ENCODE peak calls at places on chromosomes 5 and 9, in ten cellular contexts. E is activated CD4-positive, alpha-beta T cell treated with anti-CD3 and anti-CD28 coated beads for 48 hours; N is lower leg skin; O is activated naive CD4-positive, alpha-beta T cell; H is SK-N-DZ; M is effector CD8-positive, alpha-beta T cell; Y is activated naive CD8-positive, alpha-beta T cell treated with anti-CD3 and anti-CD28 coated beads, Interleukin-2, amount 50 U/mL, for 24 hours; T is K562; R is posterior cingulate gyrus; K is WTC11. D is an unnamed sample.
A peak's percentile ranks its signal among the peaks of the same experiment; 100 is the strongest.

GRCh38 chr9:71115448-71115975 is 5.9 kb downstream of the TRPM3 start:
- DNase-seq in E (no peak), N (no peak), O (no peak), H (no peak), M (no peak), Y (no peak), T (no peak), R (peak; percentile 61), K (no peak), D (no peak)

GRCh38 chr9:88628811-88629210 is 93.8 kb downstream of the NXNL2 start:
- DNase-seq in E (no peak), N (no peak), O (no peak), H (no peak), M (no peak), Y (no peak), T (no peak), R (no peak), K (no peak), D (no peak)

GRCh38 chr5:31059889-31060288 is 133.6 kb upstream of the CDH6 start:
- DNase-seq in E (no peak), N (no peak), O (no peak), H (no peak), M (no peak), Y (no peak), T (no peak), R (no peak), K (no peak), D (no peak)

GRCh38 chr5:435961-436640 is 6.9 kb upstream of the EXOC3 start:
- DNase-seq in E (no peak), N (peak; percentile 83), O (no peak), H (no peak), M (no peak), Y (no peak), T (no peak), R (peak; percentile 68), K (peak; percentile 62), D (peak; percentile 64)

GRCh38 chr9:134939080-134939733 is 21.5 kb upstream of the FCN1 start:
- DNase-seq in E (no peak), N (no peak), O (no peak), H (no peak), M (no peak), Y (no peak), T (no peak), R (peak; percentile 19), K (no peak), D (no peak)

GRCh38 chr5:84480873-84481637 is 96.4 kb upstream of the EDIL3 start:
- DNase-seq in E (no peak), N (no peak), O (no peak), H (no peak), M (no peak), Y (no peak), T (no peak), R (no peak), K (no peak), D (no peak)

GRCh38 chr5:177496111-177497010 is 1.0 kb downstream of the PDLIM7 start:
- DNase-seq in E (no peak), N (no peak), O (no peak), H (peak; percentile 91), M (no peak), Y (peak; percentile 50), T (peak; percentile 89), R (no peak), K (peak; percentile 88), D (peak; percentile 93)

GRCh38 chr9:137052998-137053943 is 590 bp downstream of the ENTPD2 start:
- DNase-seq in E (no peak), N (no peak), O (no peak), H (no peak), M (no peak), Y (no peak), T (no peak), R (no peak), K (peak; percentile 47), D (no peak)

GRCh38 chr5:74541381-74541781 is 99.1 kb downstream of the ENC1 start:
- DNase-seq in E (no peak), N (no peak), O (no peak), H (no peak), M (no peak), Y (no peak), T (no peak), R (no peak), K (no peak), D (no peak)

GRCh38 chr5:152164860-152165259 is 240.2 kb upstream of the GLRA1 start:
- DNase-seq in E (no peak), N (no peak), O (no peak), H (no peak), M (no peak), Y (no peak), T (no peak), R (no peak), K (no peak), D (no peak)

GRCh38 chr9:20437466-20437865 is 184.8 kb downstream of the MLLT3 start:
- DNase-seq in E (no peak), N (no peak), O (no peak), H (no peak), M (no peak), Y (no peak), T (no peak), R (no peak), K (no peak), D (no peak)

GRCh38 chr5:170573119-170573518 is 69.3 kb downstream of the KCNIP1 start:
- DNase-seq in E (no peak), N (no peak), O (no peak), H (no peak), M (no peak), Y (no peak), T (no peak), R (no peak), K (no peak), D (no peak)

GRCh38 chr9:38733503-38733902 is 13.6 kb upstream of the FAM240B start:
- DNase-seq in E (no peak), N (no peak), O (no peak), H (no peak), M (no peak), Y (no peak), T (no peak), R (no peak), K (no peak), D (no peak)

GRCh38 chr9:129040113-129040643 is 3.8 kb downstream of the MIGA2 start:
- DNase-seq in E (no peak), N (no peak), O (no peak), H (peak; percentile 51), M (no peak), Y (no peak), T (peak; percentile 74), R (no peak), K (no peak), D (no peak)

GRCh38 chr9:94799578-94800264 is 73.2 kb downstream of the AOPEP start:
- DNase-seq in E (no peak), N (no peak), O (no peak), H (no peak), M (no peak), Y (no peak), T (no peak), R (no peak), K (no peak), D (no peak)

GRCh38 chr5:132754947-132755346 is 7.7 kb downstream of the CCNI2 start:
- DNase-seq in E (no peak), N (no peak), O (no peak), H (no peak), M (no peak), Y (no peak), T (no peak), R (no peak), K (no peak), D (no peak)

GRCh38 chr9:87029904-87030303 is 82.6 kb upstream of the GAS1 start:
- DNase-seq in E (no peak), N (no peak), O (no peak), H (no peak), M (no peak), Y (no peak), T (no peak), R (no peak), K (no peak), D (no peak)

GRCh38 chr9:23587433-23587832 is 238.6 kb downstream of the ELAVL2 start:
- DNase-seq in E (no peak), N (peak; percentile 83), O (no peak), H (no peak), M (no peak), Y (no peak), T (no peak), R (peak; percentile 84), K (no peak), D (no peak)

GRCh38 chr9:127221695-127222094 is 42.9 kb upstream of the GARNL3 start:
- DNase-seq in E (no peak), N (peak; percentile 56), O (no peak), H (no peak), M (no peak), Y (no peak), T (no peak), R (no peak), K (no peak), D (no peak)